ENCODE peak calls at places on chromosomes 16 and 17, in nine cellular contexts. One of them, this sample, is unnamed.

GRCh38 chr16:83530293-83530692 is 277.5 kb upstream of the HSBP1 start:
- DNase-seq in transverse colon: no peak
- DNase-seq in breast epithelium: no peak
- DNase-seq in uterus: no peak
- DNase-seq in lower leg skin: no peak
- DNase-seq in gastrocnemius medialis: no peak
- DNase-seq in adrenal gland: no peak
- DNase-seq in esophagus muscularis mucosa: no peak
- DNase-seq in IMR-90: peak
- DNase-seq in this sample: no peak

GRCh38 chr17:16507918-16508533 is 16.0 kb upstream of the LRRC75A start:
- DNase-seq in adrenal gland: no peak
- DNase-seq in transverse colon: peak
- DNase-seq in gastrocnemius medialis: no peak
- DNase-seq in IMR-90: peak
- DNase-seq in uterus: no peak
- DNase-seq in breast epithelium: no peak
- DNase-seq in esophagus muscularis mucosa: no peak
- DNase-seq in lower leg skin: no peak
- DNase-seq in this sample: no peak

GRCh38 chr16:11472410-11472809 is 114.3 kb downstream of the LITAF start:
- DNase-seq in uterus: no peak
- DNase-seq in lower leg skin: no peak
- DNase-seq in transverse colon: no peak
- DNase-seq in adrenal gland: no peak
- DNase-seq in IMR-90: no peak
- DNase-seq in esophagus muscularis mucosa: no peak
- DNase-seq in gastrocnemius medialis: no peak
- DNase-seq in breast epithelium: no peak
- DNase-seq in this sample: no peak

GRCh38 chr17:15181333-15181732 is 83.8 kb downstream of the PMP22 start:
- DNase-seq in esophagus muscularis mucosa: no peak
- DNase-seq in breast epithelium: no peak
- DNase-seq in IMR-90: no peak
- DNase-seq in uterus: no peak
- DNase-seq in adrenal gland: no peak
- DNase-seq in gastrocnemius medialis: no peak
- DNase-seq in transverse colon: no peak
- DNase-seq in lower leg skin: no peak
- DNase-seq in this sample: no peak

GRCh38 chr17:40075216-40076100 is 12.7 kb downstream of the THRA start:
- DNase-seq in IMR-90: peak
- DNase-seq in gastrocnemius medialis: peak
- DNase-seq in adrenal gland: peak
- DNase-seq in lower leg skin: no peak
- DNase-seq in transverse colon: peak
- DNase-seq in breast epithelium: peak
- DNase-seq in uterus: peak
- DNase-seq in esophagus muscularis mucosa: no peak
- DNase-seq in this sample: peak

GRCh38 chr16:79509906-79510305 is 90.6 kb downstream of the MAF start:
- DNase-seq in esophagus muscularis mucosa: no peak
- DNase-seq in lower leg skin: no peak
- DNase-seq in adrenal gland: no peak
- DNase-seq in transverse colon: no peak
- DNase-seq in breast epithelium: no peak
- DNase-seq in uterus: no peak
- DNase-seq in gastrocnemius medialis: no peak
- DNase-seq in IMR-90: no peak
- DNase-seq in this sample: no peak

GRCh38 chr17:78058001-78058400 is 70.6 kb downstream of the TMC6 start:
- DNase-seq in esophagus muscularis mucosa: no peak
- DNase-seq in transverse colon: no peak
- DNase-seq in breast epithelium: no peak
- DNase-seq in uterus: no peak
- DNase-seq in IMR-90: no peak
- DNase-seq in adrenal gland: no peak
- DNase-seq in gastrocnemius medialis: no peak
- DNase-seq in lower leg skin: no peak
- DNase-seq in this sample: no peak

GRCh38 chr16:1920727-1921155 is 2.5 kb upstream of the HS3ST6 start:
- DNase-seq in transverse colon: peak
- DNase-seq in esophagus muscularis mucosa: no peak
- DNase-seq in lower leg skin: no peak
- DNase-seq in uterus: no peak
- DNase-seq in breast epithelium: no peak
- DNase-seq in gastrocnemius medialis: no peak
- DNase-seq in adrenal gland: no peak
- DNase-seq in IMR-90: no peak
- DNase-seq in this sample: no peak

GRCh38 chr16:23852794-23853562 is 17.2 kb downstream of the PRKCB start:
- DNase-seq in transverse colon: no peak
- DNase-seq in adrenal gland: no peak
- DNase-seq in uterus: no peak
- DNase-seq in gastrocnemius medialis: no peak
- DNase-seq in lower leg skin: no peak
- DNase-seq in esophagus muscularis mucosa: no peak
- DNase-seq in breast epithelium: no peak
- DNase-seq in IMR-90: no peak
- DNase-seq in this sample: no peak

GRCh38 chr17:76032073-76032779 is 5.1 kb upstream of the EVPL start:
- DNase-seq in adrenal gland: no peak
- DNase-seq in IMR-90: no peak
- DNase-seq in uterus: no peak
- DNase-seq in gastrocnemius medialis: no peak
- DNase-seq in esophagus muscularis mucosa: no peak
- DNase-seq in lower leg skin: no peak
- DNase-seq in breast epithelium: no peak
- DNase-seq in transverse colon: no peak
- DNase-seq in this sample: no peak

GRCh38 chr17:68734202-68734825 is 133.1 kb upstream of the FAM20A start:
- DNase-seq in gastrocnemius medialis: no peak
- DNase-seq in esophagus muscularis mucosa: no peak
- DNase-seq in adrenal gland: no peak
- DNase-seq in IMR-90: no peak
- DNase-seq in transverse colon: no peak
- DNase-seq in lower leg skin: no peak
- DNase-seq in breast epithelium: no peak
- DNase-seq in uterus: no peak
- DNase-seq in this sample: no peak

GRCh38 chr17:9226794-9227135 is 205.5 kb downstream of the NTN1 start:
- DNase-seq in transverse colon: no peak
- DNase-seq in lower leg skin: no peak
- DNase-seq in gastrocnemius medialis: no peak
- DNase-seq in esophagus muscularis mucosa: no peak
- DNase-seq in uterus: no peak
- DNase-seq in IMR-90: no peak
- DNase-seq in adrenal gland: no peak
- DNase-seq in breast epithelium: no peak
- DNase-seq in this sample: no peak

GRCh38 chr17:77825621-77826020 is 132.9 kb upstream of the TNRC6C start:
- DNase-seq in adrenal gland: no peak
- DNase-seq in IMR-90: no peak
- DNase-seq in lower leg skin: no peak
- DNase-seq in esophagus muscularis mucosa: no peak
- DNase-seq in breast epithelium: no peak
- DNase-seq in uterus: no peak
- DNase-seq in gastrocnemius medialis: no peak
- DNase-seq in transverse colon: no peak
- DNase-seq in this sample: no peak

DNA sequence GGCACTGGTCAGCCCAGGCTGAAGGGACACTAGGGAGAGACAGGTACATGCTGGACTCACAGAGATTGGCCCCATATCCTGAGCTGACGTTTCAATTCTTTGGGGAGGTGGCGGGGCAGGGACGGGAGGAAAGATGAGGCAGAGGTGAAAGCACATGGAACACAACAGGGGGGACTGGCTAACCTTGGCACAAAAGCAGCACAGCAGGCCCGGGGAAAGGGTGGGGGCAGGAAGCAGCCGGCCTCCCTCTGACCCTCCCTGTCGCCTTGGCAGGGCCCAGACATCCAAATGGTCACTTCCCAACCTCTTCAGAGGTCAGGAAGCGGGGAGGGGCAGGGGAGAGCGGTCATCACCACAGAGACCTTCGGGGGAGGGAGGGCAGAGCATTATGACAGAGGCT is 6.6 kb downstream of the VAT1 start:
- DNase-seq in transverse colon: no peak
- DNase-seq in esophagus muscularis mucosa: no peak
- DNase-seq in uterus: peak
- DNase-seq in adrenal gland: peak
- DNase-seq in gastrocnemius medialis: no peak
- DNase-seq in breast epithelium: no peak
- DNase-seq in IMR-90: no peak
- DNase-seq in lower leg skin: peak
- DNase-seq in this sample: peak
- TF ChIP-seq POLR2A in transverse colon: no peak
- TF ChIP-seq POLR2A in esophagus muscularis mucosa: no peak
- TF ChIP-seq POLR2A in uterus: no peak
- TF ChIP-seq POLR2A in adrenal gland: no peak
- TF ChIP-seq POLR2A in gastrocnemius medialis: peak
- TF ChIP-seq POLR2A in breast epithelium: no peak
- TF ChIP-seq POLR2A in IMR-90: no peak
- TF ChIP-seq POLR2A in lower leg skin: no peak
- TF ChIP-seq POLR2A in this sample: no peak

DNA sequence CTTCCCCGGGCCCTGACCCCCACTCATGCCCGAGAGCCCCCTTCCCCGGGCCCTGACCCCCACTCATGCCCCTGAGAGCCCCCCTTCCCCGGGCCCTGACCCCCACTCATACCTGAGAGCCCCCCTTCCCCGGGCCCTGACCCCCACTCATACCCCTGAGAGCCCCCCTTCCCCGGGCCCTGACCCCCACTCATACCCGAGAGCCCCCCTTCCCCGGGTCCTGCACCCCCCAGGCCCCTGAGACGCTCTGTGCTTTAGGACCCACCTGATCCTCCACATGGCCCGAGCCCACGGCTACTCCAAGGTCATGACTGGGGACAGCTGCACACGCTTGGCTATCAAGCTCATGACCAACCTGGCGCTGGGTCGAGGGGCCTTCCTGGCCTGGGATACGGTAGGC is 6.8 kb downstream of the CTU2 start:
- DNase-seq in gastrocnemius medialis: no peak
- DNase-seq in esophagus muscularis mucosa: no peak
- DNase-seq in IMR-90: no peak
- DNase-seq in breast epithelium: no peak
- DNase-seq in adrenal gland: no peak
- DNase-seq in uterus: no peak
- DNase-seq in lower leg skin: no peak
- DNase-seq in transverse colon: no peak
- DNase-seq in this sample: no peak
- H3K4me3 ChIP-seq in gastrocnemius medialis: no peak
- H3K4me3 ChIP-seq in esophagus muscularis mucosa: no peak
- H3K4me3 ChIP-seq in IMR-90: no peak
- H3K4me3 ChIP-seq in breast epithelium: no peak
- H3K4me3 ChIP-seq in adrenal gland: no peak
- H3K4me3 ChIP-seq in uterus: no peak
- H3K4me3 ChIP-seq in lower leg skin: no peak
- H3K4me3 ChIP-seq in transverse colon: no peak
- H3K4me3 ChIP-seq in this sample: no peak

GRCh38 chr17:41325126-41325525 is 9.6 kb upstream of the KRTAP17-1 start:
- DNase-seq in gastrocnemius medialis: no peak
- DNase-seq in uterus: no peak
- DNase-seq in transverse colon: no peak
- DNase-seq in breast epithelium: no peak
- DNase-seq in IMR-90: no peak
- DNase-seq in esophagus muscularis mucosa: no peak
- DNase-seq in lower leg skin: peak
- DNase-seq in adrenal gland: no peak
- DNase-seq in this sample: no peak

GRCh38 chr17:41326173-41327145 is 10.9 kb upstream of the KRTAP17-1 start:
- DNase-seq in IMR-90: no peak
- DNase-seq in adrenal gland: no peak
- DNase-seq in breast epithelium: no peak
- DNase-seq in gastrocnemius medialis: no peak
- DNase-seq in transverse colon: no peak
- DNase-seq in esophagus muscularis mucosa: no peak
- DNase-seq in uterus: no peak
- DNase-seq in lower leg skin: peak
- DNase-seq in this sample: no peak

GRCh38 chr17:41327411-41328120 is 12.1 kb upstream of the KRTAP17-1 start:
- DNase-seq in IMR-90: no peak
- DNase-seq in lower leg skin: peak
- DNase-seq in breast epithelium: no peak
- DNase-seq in adrenal gland: no peak
- DNase-seq in gastrocnemius medialis: no peak
- DNase-seq in transverse colon: no peak
- DNase-seq in uterus: no peak
- DNase-seq in esophagus muscularis mucosa: no peak
- DNase-seq in this sample: no peak

GRCh38 chr17:41324180-41325075 is 8.9 kb upstream of the KRTAP17-1 start:
- DNase-seq in esophagus muscularis mucosa: no peak
- DNase-seq in IMR-90: peak
- DNase-seq in transverse colon: peak
- DNase-seq in uterus: no peak
- DNase-seq in gastrocnemius medialis: no peak
- DNase-seq in breast epithelium: peak
- DNase-seq in lower leg skin: peak
- DNase-seq in adrenal gland: no peak
- DNase-seq in this sample: no peak

GRCh38 chr17:41325611-41326010 is 10.1 kb upstream of the KRTAP17-1 start:
- DNase-seq in adrenal gland: no peak
- DNase-seq in esophagus muscularis mucosa: no peak
- DNase-seq in gastrocnemius medialis: no peak
- DNase-seq in transverse colon: no peak
- DNase-seq in uterus: no peak
- DNase-seq in breast epithelium: no peak
- DNase-seq in lower leg skin: peak
- DNase-seq in IMR-90: no peak
- DNase-seq in this sample: no peak
- TF ChIP-seq POLR2A in adrenal gland: no peak
- TF ChIP-seq POLR2A in esophagus muscularis mucosa: no peak
- TF ChIP-seq POLR2A in gastrocnemius medialis: no peak
- TF ChIP-seq POLR2A in transverse colon: no peak
- TF ChIP-seq POLR2A in uterus: no peak
- TF ChIP-seq POLR2A in breast epithelium: no peak
- TF ChIP-seq POLR2A in lower leg skin: no peak
- TF ChIP-seq POLR2A in IMR-90: no peak
- TF ChIP-seq POLR2A in this sample: no peak

DNA sequence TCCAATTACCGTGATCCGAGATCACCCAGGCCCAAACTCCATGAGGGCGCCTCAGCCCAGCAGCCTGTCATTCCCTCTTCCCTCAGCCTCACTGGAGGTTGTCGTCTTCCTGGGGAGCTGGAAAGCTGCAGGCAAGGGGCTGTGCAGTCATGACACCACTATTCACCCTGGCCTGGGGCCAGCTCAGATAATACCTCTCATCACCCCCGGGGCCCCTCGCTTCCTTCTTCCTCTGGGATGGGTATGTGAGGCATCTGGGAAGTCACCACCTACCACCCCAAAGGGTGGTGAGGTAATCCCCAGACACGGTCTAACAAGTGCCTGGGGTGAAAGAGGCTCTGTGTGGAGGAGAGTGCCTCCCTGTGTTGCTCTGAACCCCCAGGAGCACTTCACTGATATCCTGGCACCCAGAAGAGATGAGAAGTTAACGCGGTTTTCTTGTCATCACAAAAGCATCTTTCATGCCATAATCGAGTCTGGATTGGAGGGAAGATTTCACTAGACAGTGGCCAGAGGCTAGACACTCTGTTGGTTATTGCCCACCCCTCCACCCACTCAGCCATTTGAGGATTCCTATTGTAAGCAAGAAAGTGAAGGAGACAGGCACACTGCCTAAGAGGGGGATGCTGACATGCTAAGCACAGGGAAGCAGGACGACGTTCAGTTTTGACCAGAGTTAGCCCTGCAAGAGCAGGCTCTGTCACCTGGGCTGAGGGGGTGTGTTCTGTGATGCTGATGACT is 18.4 kb downstream of the CFAP20 start:
- DNase-seq in IMR-90: peak
- DNase-seq in gastrocnemius medialis: no peak
- DNase-seq in lower leg skin: no peak
- DNase-seq in uterus: no peak
- DNase-seq in adrenal gland: no peak
- DNase-seq in esophagus muscularis mucosa: no peak
- DNase-seq in transverse colon: no peak
- DNase-seq in breast epithelium: no peak
- DNase-seq in this sample: no peak
- H3K4me3 ChIP-seq in IMR-90: no peak
- H3K4me3 ChIP-seq in gastrocnemius medialis: no peak
- H3K4me3 ChIP-seq in lower leg skin: no peak
- H3K4me3 ChIP-seq in uterus: no peak
- H3K4me3 ChIP-seq in adrenal gland: no peak
- H3K4me3 ChIP-seq in esophagus muscularis mucosa: no peak
- H3K4me3 ChIP-seq in transverse colon: no peak
- H3K4me3 ChIP-seq in breast epithelium: no peak
- H3K4me3 ChIP-seq in this sample: no peak

This sample was measured in heart left ventricle.